ENCODE peak calls at places on chromosomes 1 and 21, in five cellular contexts. R is HEK293T, Z is GM12878, D is HepG2, F is H1. I is an unnamed sample.

GRCh38 chr1:92482665-92483441 is 3.9 kb downstream of the GFI1 start:
- DNase-seq in R (no peak), F (peak), Z (no peak), D (no peak), I (no peak)

GRCh38 chr1:203751051-203751450 is 13.9 kb upstream of the LAX1 start:
- DNase-seq in D (no peak), F (no peak), Z (no peak), R (no peak), I (no peak)

GRCh38 chr1:3676581-3677410 is 24.5 kb downstream of the TP73 start:
- DNase-seq in R (no peak), Z (peak), F (no peak), D (no peak), I (no peak)

GRCh38 chr1:28885472-28885877 is 28.9 kb upstream of the EPB41 start:
- DNase-seq in R (no peak), Z (no peak), F (no peak), D (no peak), I (no peak)

GRCh38 chr1:27318137-27318536 is 3.8 kb upstream of the TMEM222 start:
- DNase-seq in R (no peak), Z (no peak), F (no peak), D (no peak), I (no peak)

GRCh38 chr1:58649555-58649954 is 50.3 kb downstream of the MYSM1 start:
- DNase-seq in F (no peak), Z (no peak), D (no peak), R (no peak), I (no peak)

GRCh38 chr21:41856572-41856971 is 22.6 kb downstream of the PRDM15 start:
- DNase-seq in Z (no peak), F (no peak), D (no peak), R (no peak), I (no peak)

GRCh38 chr21:26495283-26495849 is 77.7 kb downstream of the CYYR1 start:
- DNase-seq in R (no peak), D (no peak), Z (no peak), F (no peak), I (no peak)

GRCh38 chr1:53769184-53769583 is 30.2 kb upstream of the GLIS1 start:
- DNase-seq in F (no peak), D (no peak), Z (no peak), R (no peak), I (no peak)

GRCh38 chr1:161940866-161941591 is 82.6 kb downstream of the OLFML2B start:
- DNase-seq in D (peak), Z (no peak), F (no peak), R (no peak), I (no peak)

GRCh38 chr1:107451735-107452134 is 310.9 kb downstream of the NTNG1 start:
- DNase-seq in D (no peak), Z (peak), F (no peak), R (no peak), I (no peak)

GRCh38 chr1:95728841-95729240 is 494.8 kb downstream of the RWDD3 start:
- DNase-seq in F (no peak), Z (no peak), R (no peak), D (no peak), I (no peak)
- TF ChIP-seq SUZ12 in F (no peak), Z (no peak), R (no peak), D (no peak), I (no peak)

GRCh38 chr1:165073402-165074007 is 283.0 kb downstream of the LMX1A start:
- DNase-seq in D (peak), R (peak), F (no peak), Z (no peak), I (peak)
- TF ChIP-seq SUZ12 in D (no peak), R (no peak), F (no peak), Z (no peak), I (no peak)

DNA sequence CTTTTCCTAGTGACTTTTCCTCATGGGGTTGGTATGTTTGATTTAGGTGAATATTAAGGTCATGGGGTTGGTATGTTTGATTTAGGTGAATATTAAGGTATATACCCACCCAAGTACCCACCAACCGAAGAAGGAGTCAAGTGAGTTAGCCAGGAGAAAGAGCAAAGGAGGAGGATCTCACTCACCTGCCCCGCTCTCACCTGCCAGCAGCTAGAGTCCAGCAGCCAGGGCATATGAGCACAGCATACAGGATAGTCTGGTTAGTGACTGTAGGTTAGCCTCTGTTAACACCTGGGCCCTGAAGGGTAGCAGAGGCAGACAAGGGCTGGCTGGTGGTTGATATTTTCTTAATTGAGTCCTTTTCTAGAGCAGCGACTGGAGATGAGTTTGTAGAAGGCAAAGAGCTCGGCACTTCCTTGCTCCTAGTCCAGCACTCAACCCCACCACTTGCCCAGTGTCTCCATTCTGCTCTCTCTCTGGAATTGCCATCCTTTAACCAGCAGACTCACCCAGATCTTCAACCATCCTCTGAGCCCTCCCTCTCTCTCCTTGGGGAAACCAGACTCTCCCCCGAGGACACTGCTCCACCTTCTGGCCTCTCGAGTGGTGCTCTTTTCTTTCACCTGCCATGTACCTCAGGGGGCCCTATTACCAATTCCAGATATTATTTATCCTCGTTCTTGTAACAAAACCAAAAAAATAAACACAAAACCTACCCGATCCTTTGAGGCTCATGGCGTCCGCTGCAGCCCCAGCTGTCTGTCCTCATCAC is 16.3 kb upstream of the DESI2 start:
- DNase-seq in D (no peak), F (no peak), R (no peak), Z (no peak), I (no peak)
- TF ChIP-seq SUZ12 in D (no peak), F (no peak), R (no peak), Z (no peak), I (no peak)

DNA sequence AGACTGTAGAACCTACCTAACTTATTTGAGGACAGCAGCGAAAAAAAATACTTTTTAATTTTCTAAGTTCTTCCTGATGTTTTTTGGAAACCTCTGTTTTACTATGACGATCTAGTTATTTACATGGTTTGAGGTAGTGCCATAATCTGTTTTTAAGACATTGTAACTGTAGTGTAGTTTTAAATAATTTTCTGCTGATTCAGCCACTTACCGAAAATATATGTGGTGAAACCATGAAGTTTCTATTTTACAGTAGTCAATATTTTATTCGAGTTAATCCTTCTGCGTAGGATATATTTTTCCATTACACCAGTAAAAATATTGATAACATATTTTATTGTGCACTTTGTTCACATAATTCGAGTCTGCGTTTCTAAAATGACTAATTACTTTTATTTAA is 121.7 kb upstream of the RRP15 start:
- DNase-seq in Z (no peak), D (no peak), R (no peak), F (no peak), I (no peak)
- TF ChIP-seq SUZ12 in Z (no peak), D (no peak), R (no peak), F (no peak), I (no peak)

DNA sequence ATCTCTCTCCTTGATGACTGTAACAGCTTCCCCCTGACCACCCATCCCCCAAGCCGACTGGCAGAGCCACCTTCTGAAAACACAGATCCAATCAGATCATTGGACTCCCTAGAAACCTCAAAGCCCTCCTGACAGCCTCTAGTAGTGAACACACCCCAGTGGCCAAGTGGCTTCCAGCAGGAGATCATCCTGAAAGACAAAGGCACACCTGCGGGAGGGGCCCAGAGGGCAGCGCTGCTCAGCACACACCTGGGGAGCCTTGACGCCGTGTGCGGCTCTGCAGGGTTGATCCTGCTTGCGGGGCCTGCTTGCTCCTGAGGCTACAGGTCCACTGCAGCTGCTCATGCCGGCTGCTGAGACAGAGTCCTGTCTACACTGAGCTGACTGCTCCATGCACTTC is 41.5 kb downstream of the SLC66A1 start:
- DNase-seq in D (no peak), R (no peak), F (peak), Z (no peak), I (no peak)
- TF ChIP-seq SUZ12 in D (no peak), R (no peak), F (no peak), Z (no peak), I (no peak)

GRCh38 chr1:178143730-178144343 is 49.9 kb downstream of the RASAL2 start:
- DNase-seq in R (no peak), D (no peak), Z (no peak), F (no peak), I (no peak)

GRCh38 chr1:178145605-178146004 is 51.7 kb downstream of the RASAL2 start:
- DNase-seq in R (no peak), F (no peak), Z (no peak), D (no peak), I (no peak)

GRCh38 chr1:178146456-178146855 is 52.6 kb downstream of the RASAL2 start:
- DNase-seq in D (no peak), R (no peak), F (no peak), Z (no peak), I (no peak)

GRCh38 chr1:178137238-178137637 is 43.3 kb downstream of the RASAL2 start:
- DNase-seq in Z (no peak), D (no peak), F (no peak), R (no peak), I (no peak)

GRCh38 chr1:178142806-178143205 is 48.9 kb downstream of the RASAL2 start:
- DNase-seq in D (no peak), R (no peak), Z (no peak), F (no peak), I (no peak)
- TF ChIP-seq SUZ12 in D (no peak), R (no peak), Z (no peak), F (no peak), I (no peak)

DNA sequence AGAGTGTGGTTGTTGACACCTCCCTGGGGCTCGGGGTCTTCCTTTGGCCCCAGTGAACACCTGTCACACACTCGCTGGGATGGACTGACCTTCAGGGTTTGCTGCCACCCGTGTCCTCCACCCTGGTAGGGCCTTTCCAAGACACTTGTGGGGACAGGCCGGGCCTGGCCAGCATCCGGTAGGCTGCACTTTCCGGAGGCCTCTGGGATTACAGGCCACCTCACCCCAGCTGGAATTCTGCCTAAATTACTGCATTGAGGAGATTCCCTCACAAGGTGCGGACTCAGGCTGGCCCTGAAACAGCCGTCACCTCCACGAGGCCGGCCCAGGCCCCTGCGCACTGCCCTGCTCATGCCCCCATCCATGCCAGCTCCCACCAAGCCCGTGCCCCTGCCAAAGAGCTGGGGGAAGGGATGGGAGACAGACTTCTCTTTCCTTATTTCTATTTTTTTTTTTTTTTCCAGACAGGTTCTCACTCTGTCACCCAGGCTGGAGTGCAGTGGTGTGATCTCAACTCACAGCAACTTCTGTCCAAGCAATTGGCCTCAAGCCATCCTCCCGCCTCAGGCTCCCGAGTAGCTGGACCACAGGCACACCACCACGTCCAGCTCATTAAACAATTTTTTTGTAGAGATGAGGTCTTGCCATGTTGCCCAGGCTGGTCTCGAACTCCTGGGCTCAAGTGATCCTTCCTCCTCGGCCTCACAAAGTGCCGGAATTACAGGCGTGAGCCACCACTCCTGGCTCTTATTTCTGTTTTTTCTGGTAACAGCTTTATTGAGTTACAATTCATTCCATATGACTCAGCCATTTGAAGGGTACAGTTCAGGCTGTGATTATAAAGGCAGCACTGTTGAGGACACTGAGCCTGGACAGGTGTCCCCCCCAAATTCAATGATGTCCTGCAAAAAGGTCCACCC is 11.3 kb downstream of the CSTB start:
- DNase-seq in R (no peak), F (no peak), D (no peak), Z (no peak), I (no peak)
- TF ChIP-seq SUZ12 in R (no peak), F (no peak), D (no peak), Z (no peak), I (no peak)

DNA sequence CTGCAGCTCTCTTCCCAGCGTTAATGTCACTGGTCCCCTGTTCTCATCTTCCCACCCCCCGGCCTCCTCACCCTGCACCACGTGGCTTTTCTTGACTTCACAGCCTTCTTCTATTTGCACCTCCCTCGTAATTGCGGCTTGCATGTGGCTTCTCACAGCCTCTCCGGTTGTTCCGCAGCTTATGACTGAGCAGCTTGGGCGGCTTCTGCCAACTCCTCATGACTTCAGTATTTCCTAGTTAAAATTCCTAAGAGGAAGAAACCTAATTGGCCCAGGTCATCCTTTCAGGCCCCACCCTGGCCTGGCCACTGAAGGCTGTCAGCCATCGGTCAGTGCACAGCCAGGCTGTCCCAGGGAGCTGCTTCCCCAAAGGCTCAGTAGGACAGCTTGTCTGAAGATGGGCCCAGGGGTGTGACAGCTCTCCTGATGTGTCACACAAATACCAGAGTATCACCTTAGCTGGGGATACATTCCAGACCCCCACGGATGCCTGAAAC is 8.6 kb upstream of the RERE start:
- DNase-seq in D (no peak), F (no peak), R (no peak), Z (no peak), I (no peak)
- TF ChIP-seq SUZ12 in D (no peak), F (no peak), R (no peak), Z (no peak), I (no peak)